ENCODE peak calls at places on chromosomes 4 and X, in four cellular contexts. One of them, this sample, is unnamed.

GRCh38 chrX:74656079-74656745 is 41.8 kb upstream of the RLIM start:
- DNase-seq in lower lobe of right lung: no peak
- DNase-seq in endothelial cell of umbilical vein: no peak
- DNase-seq in stomach: no peak
- DNase-seq in this sample: peak; percentile 16

GRCh38 chrX:51862920-51863319 is 30.5 kb upstream of the MAGED1 start:
- DNase-seq in stomach: no peak
- DNase-seq in lower lobe of right lung: no peak
- DNase-seq in endothelial cell of umbilical vein: no peak
- DNase-seq in this sample: no peak

GRCh38 chr4:1409079-1409805 is 3.0 kb upstream of the NKX1-1 start:
- DNase-seq in stomach: peak; percentile 15
- DNase-seq in endothelial cell of umbilical vein: no peak
- DNase-seq in lower lobe of right lung: peak; percentile 45
- DNase-seq in this sample: no peak

GRCh38 chr4:98928505-98929340 is at the start of gene EIF4E:
- DNase-seq in endothelial cell of umbilical vein: peak; percentile 99
- DNase-seq in lower lobe of right lung: peak; percentile 99
- DNase-seq in stomach: peak; percentile 98
- DNase-seq in this sample: peak; percentile 97

GRCh38 chrX:153469811-153470410 is 465 bp downstream of the HAUS7 start:
- DNase-seq in stomach: no peak
- DNase-seq in lower lobe of right lung: no peak
- DNase-seq in endothelial cell of umbilical vein: peak; percentile 32
- DNase-seq in this sample: no peak

GRCh38 chr4:8690811-8691775 is 98.5 kb downstream of the CPZ start:
- DNase-seq in stomach: peak; percentile 5
- DNase-seq in endothelial cell of umbilical vein: no peak
- DNase-seq in lower lobe of right lung: no peak
- DNase-seq in this sample: no peak

GRCh38 chrX:38861489-38861888 is 60.2 kb downstream of the MID1IP1 start:
- DNase-seq in stomach: no peak
- DNase-seq in lower lobe of right lung: no peak
- DNase-seq in endothelial cell of umbilical vein: no peak
- DNase-seq in this sample: no peak

GRCh38 chr4:182294436-182294835 is 51.2 kb downstream of the TENM3 start:
- DNase-seq in endothelial cell of umbilical vein: no peak
- DNase-seq in stomach: no peak
- DNase-seq in lower lobe of right lung: no peak
- DNase-seq in this sample: peak; percentile 48

GRCh38 chrX:130295519-130296314 is 27.0 kb upstream of the ZNF280C start:
- DNase-seq in stomach: no peak
- DNase-seq in endothelial cell of umbilical vein: no peak
- DNase-seq in lower lobe of right lung: no peak
- DNase-seq in this sample: no peak

GRCh38 chr4:82903737-82904136 is 3.2 kb downstream of the THAP9 start:
- DNase-seq in lower lobe of right lung: no peak
- DNase-seq in endothelial cell of umbilical vein: no peak
- DNase-seq in stomach: no peak
- DNase-seq in this sample: no peak

GRCh38 chr4:156568041-156568440 is 403.6 kb downstream of the PDGFC start:
- DNase-seq in lower lobe of right lung: no peak
- DNase-seq in endothelial cell of umbilical vein: no peak
- DNase-seq in stomach: no peak
- DNase-seq in this sample: peak; percentile 74

GRCh38 chrX:137896123-137896522 is 330.2 kb downstream of the ZIC3 start:
- DNase-seq in stomach: no peak
- DNase-seq in lower lobe of right lung: no peak
- DNase-seq in endothelial cell of umbilical vein: no peak
- DNase-seq in this sample: no peak

GRCh38 chrX:2761246-2761645 is 9.4 kb downstream of the XG start:
- DNase-seq in lower lobe of right lung: no peak
- DNase-seq in endothelial cell of umbilical vein: no peak
- DNase-seq in stomach: no peak
- DNase-seq in this sample: no peak

GRCh38 chrX:106917830-106918500 is 2.2 kb upstream of the CLDN2 start:
- DNase-seq in endothelial cell of umbilical vein: peak; percentile 86
- DNase-seq in stomach: no peak
- DNase-seq in lower lobe of right lung: no peak
- DNase-seq in this sample: peak; percentile 68

GRCh38 chr4:26081795-26082498 is 167.9 kb downstream of the SMIM20 start:
- DNase-seq in endothelial cell of umbilical vein: peak; percentile 58
- DNase-seq in lower lobe of right lung: no peak
- DNase-seq in stomach: no peak
- DNase-seq in this sample: peak; percentile 23

GRCh38 chr4:169707958-169708643 is 49.6 kb downstream of the HPF1 start:
- DNase-seq in stomach: no peak
- DNase-seq in endothelial cell of umbilical vein: no peak
- DNase-seq in lower lobe of right lung: no peak
- DNase-seq in this sample: peak; percentile 61

GRCh38 chrX:44305921-44306320 is 37.6 kb downstream of the EFHC2 start:
- DNase-seq in endothelial cell of umbilical vein: no peak
- DNase-seq in stomach: no peak
- DNase-seq in lower lobe of right lung: no peak
- DNase-seq in this sample: no peak

GRCh38 chrX:133081990-133082389 is 14.9 kb downstream of the USP26 start:
- DNase-seq in endothelial cell of umbilical vein: no peak
- DNase-seq in stomach: no peak
- DNase-seq in lower lobe of right lung: no peak
- DNase-seq in this sample: no peak

GRCh38 chr4:141107927-141108326 is 25.3 kb downstream of the RNF150 start:
- DNase-seq in lower lobe of right lung: no peak
- DNase-seq in endothelial cell of umbilical vein: no peak
- DNase-seq in stomach: no peak
- DNase-seq in this sample: no peak

GRCh38 chr4:119721878-119722277 is 93.3 kb upstream of the PDE5A start:
- DNase-seq in lower lobe of right lung: no peak
- DNase-seq in stomach: no peak
- DNase-seq in endothelial cell of umbilical vein: no peak
- DNase-seq in this sample: peak; percentile 55

GRCh38 chr4:104942990-104943758 is 203.5 kb upstream of the TET2 start:
- DNase-seq in stomach: no peak
- DNase-seq in endothelial cell of umbilical vein: no peak
- DNase-seq in lower lobe of right lung: no peak
- DNase-seq in this sample: peak; percentile 46

GRCh38 chrX:118864063-118864630 is 40.5 kb downstream of the ZCCHC12 start:
- DNase-seq in stomach: no peak
- DNase-seq in endothelial cell of umbilical vein: no peak
- DNase-seq in lower lobe of right lung: no peak
- DNase-seq in this sample: no peak

GRCh38 chr4:153218961-153219360 is 14.7 kb downstream of the TRIM2 start:
- DNase-seq in lower lobe of right lung: no peak
- DNase-seq in stomach: no peak
- DNase-seq in endothelial cell of umbilical vein: no peak
- DNase-seq in this sample: no peak

GRCh38 chr4:174047363-174047762 is 236.1 kb downstream of the FBXO8 start:
- DNase-seq in endothelial cell of umbilical vein: no peak
- DNase-seq in lower lobe of right lung: no peak
- DNase-seq in stomach: no peak
- DNase-seq in this sample: no peak

GRCh38 chr4:65893311-65893710 is 223.0 kb upstream of the EPHA5 start:
- DNase-seq in stomach: no peak
- DNase-seq in lower lobe of right lung: no peak
- DNase-seq in endothelial cell of umbilical vein: no peak
- DNase-seq in this sample: no peak

GRCh38 chr4:4687935-4688727 is 146.3 kb upstream of the STX18 start:
- DNase-seq in endothelial cell of umbilical vein: no peak
- DNase-seq in stomach: no peak
- DNase-seq in lower lobe of right lung: no peak
- DNase-seq in this sample: no peak

GRCh38 chrX:13033193-13033592 is 11.2 kb downstream of the FAM9C start:
- DNase-seq in stomach: no peak
- DNase-seq in lower lobe of right lung: no peak
- DNase-seq in endothelial cell of umbilical vein: no peak
- DNase-seq in this sample: no peak

GRCh38 chrX:29024813-29025342 is 437.6 kb downstream of the IL1RAPL1 start:
- DNase-seq in stomach: no peak
- DNase-seq in lower lobe of right lung: no peak
- DNase-seq in endothelial cell of umbilical vein: no peak
- DNase-seq in this sample: no peak

GRCh38 chr4:128394778-128395177 is 107.2 kb upstream of the PGRMC2 start:
- DNase-seq in lower lobe of right lung: no peak
- DNase-seq in stomach: no peak
- DNase-seq in endothelial cell of umbilical vein: no peak
- DNase-seq in this sample: peak; percentile 75

GRCh38 chrX:40154853-40155616 is 57.3 kb upstream of the BCOR start:
- DNase-seq in endothelial cell of umbilical vein: peak; percentile 63
- DNase-seq in lower lobe of right lung: peak; percentile 76
- DNase-seq in stomach: peak; percentile 81
- DNase-seq in this sample: no peak

GRCh38 chrX:78747471-78747870 is at the start of gene LPAR4:
- DNase-seq in lower lobe of right lung: no peak
- DNase-seq in stomach: no peak
- DNase-seq in endothelial cell of umbilical vein: peak; percentile 1
- DNase-seq in this sample: peak; percentile 23

GRCh38 chrX:16970977-16971376 is 24.5 kb downstream of the REPS2 start:
- DNase-seq in lower lobe of right lung: no peak
- DNase-seq in endothelial cell of umbilical vein: no peak
- DNase-seq in stomach: no peak
- DNase-seq in this sample: peak; percentile 75

GRCh38 chrX:153646620-153647373 is at the start of gene DUSP9:
- DNase-seq in endothelial cell of umbilical vein: peak; percentile 17
- DNase-seq in stomach: peak; percentile 36
- DNase-seq in lower lobe of right lung: peak; percentile 40
- DNase-seq in this sample: no peak

GRCh38 chrX:19624754-19625153 is 109.4 kb upstream of the MAP3K15 start:
- DNase-seq in endothelial cell of umbilical vein: no peak
- DNase-seq in lower lobe of right lung: no peak
- DNase-seq in stomach: no peak
- DNase-seq in this sample: no peak

GRCh38 chrX:19627533-19627932 is 112.2 kb upstream of the MAP3K15 start:
- DNase-seq in stomach: no peak
- DNase-seq in endothelial cell of umbilical vein: no peak
- DNase-seq in lower lobe of right lung: no peak
- DNase-seq in this sample: peak; percentile 23

GRCh38 chrX:19626230-19626629 is 110.9 kb upstream of the MAP3K15 start:
- DNase-seq in lower lobe of right lung: no peak
- DNase-seq in endothelial cell of umbilical vein: no peak
- DNase-seq in stomach: no peak
- DNase-seq in this sample: no peak

GRCh38 chrX:19627081-19627480 is 111.8 kb upstream of the MAP3K15 start:
- DNase-seq in lower lobe of right lung: no peak
- DNase-seq in endothelial cell of umbilical vein: no peak
- DNase-seq in stomach: no peak
- DNase-seq in this sample: no peak

GRCh38 chrX:19625612-19626011 is 110.3 kb upstream of the MAP3K15 start:
- DNase-seq in stomach: no peak
- DNase-seq in endothelial cell of umbilical vein: peak; percentile 4
- DNase-seq in lower lobe of right lung: no peak
- DNase-seq in this sample: peak; percentile 10
- H3K4me1 ChIP-seq in stomach: peaks cover 5% of the 10 kb centered on the region
- H3K4me1 ChIP-seq in endothelial cell of umbilical vein: peaks cover 18% of the 10 kb centered on the region
- H3K4me1 ChIP-seq in lower lobe of right lung: no peaks in the 10 kb centered on the region
- H3K4me1 ChIP-seq in this sample: peaks cover 27% of the 10 kb centered on the region

GRCh38 chr4:165402375-165402774 is 23.6 kb downstream of the CPE start:
- DNase-seq in endothelial cell of umbilical vein: no peak
- DNase-seq in lower lobe of right lung: no peak
- DNase-seq in stomach: no peak
- DNase-seq in this sample: no peak

GRCh38 chr4:165403667-165404066 is 24.9 kb downstream of the CPE start:
- DNase-seq in endothelial cell of umbilical vein: no peak
- DNase-seq in lower lobe of right lung: no peak
- DNase-seq in stomach: no peak
- DNase-seq in this sample: no peak

GRCh38 chr4:165410214-165410613 is 31.4 kb downstream of the CPE start:
- DNase-seq in stomach: no peak
- DNase-seq in endothelial cell of umbilical vein: no peak
- DNase-seq in lower lobe of right lung: no peak
- DNase-seq in this sample: no peak

GRCh38 chr4:165404080-165404479 is 25.3 kb downstream of the CPE start:
- DNase-seq in lower lobe of right lung: no peak
- DNase-seq in endothelial cell of umbilical vein: no peak
- DNase-seq in stomach: no peak
- DNase-seq in this sample: no peak

DNA sequence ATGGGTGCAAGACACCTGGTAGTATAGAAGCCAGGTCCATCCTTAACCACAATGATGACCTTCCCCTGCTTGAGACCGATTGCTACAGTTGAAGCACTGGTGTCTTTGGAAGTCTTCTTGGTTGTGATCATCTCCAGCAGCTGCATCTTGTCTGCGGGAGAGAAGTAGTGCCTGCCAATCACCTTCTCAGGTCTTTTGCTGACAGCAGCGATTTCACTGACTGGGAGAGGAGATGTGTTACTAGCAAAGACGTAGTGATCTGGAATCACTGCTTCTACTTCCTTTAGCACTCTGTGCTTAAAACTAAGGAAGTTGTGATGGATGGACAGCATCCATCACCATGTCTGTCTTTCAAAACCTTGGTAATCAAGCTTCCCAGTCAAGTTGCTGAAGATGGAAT is 25.9 kb downstream of the CPE start:
- DNase-seq in lower lobe of right lung: no peak
- DNase-seq in stomach: no peak
- DNase-seq in endothelial cell of umbilical vein: no peak
- DNase-seq in this sample: no peak
- H3K27ac ChIP-seq in lower lobe of right lung: no peak overlapping the region
- H3K27ac ChIP-seq in stomach: no peak overlapping the region
- H3K27ac ChIP-seq in endothelial cell of umbilical vein: no peak overlapping the region
- H3K27ac ChIP-seq in this sample: no peak overlapping the region

GRCh38 chrX:19772306-19772705 is 115.1 kb downstream of the SH3KBP1 start:
- DNase-seq in stomach: no peak
- DNase-seq in lower lobe of right lung: no peak
- DNase-seq in endothelial cell of umbilical vein: peak; percentile 53
- DNase-seq in this sample: no peak
- H3K4me1 ChIP-seq in stomach: peaks cover 10% of the 10 kb centered on the region
- H3K4me1 ChIP-seq in lower lobe of right lung: peaks cover 11% of the 10 kb centered on the region
- H3K4me1 ChIP-seq in endothelial cell of umbilical vein: peaks cover 12% of the 10 kb centered on the region
- H3K4me1 ChIP-seq in this sample: peaks cover 13% of the 10 kb centered on the region

DNA sequence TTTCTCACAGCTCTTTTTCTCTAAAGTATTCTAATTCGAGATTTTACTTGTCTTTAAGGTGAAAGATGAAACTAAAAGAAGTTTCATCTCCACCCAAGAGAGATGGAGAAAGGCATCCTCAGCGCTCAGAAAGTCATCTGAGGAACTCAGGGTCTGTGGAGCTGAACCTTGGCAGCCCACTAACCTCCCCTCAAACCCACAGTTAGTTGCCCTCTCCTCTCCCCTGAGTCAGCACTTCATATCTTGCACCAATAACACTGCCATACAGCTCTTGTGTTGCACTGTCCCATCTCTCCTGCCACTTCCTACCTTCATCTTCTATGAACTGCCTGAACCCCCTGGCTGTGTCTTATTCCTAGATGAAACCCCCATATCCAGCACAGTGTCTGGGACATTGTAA is 184.8 kb downstream of the RAB28 start:
- DNase-seq in lower lobe of right lung: no peak
- DNase-seq in stomach: no peak
- DNase-seq in endothelial cell of umbilical vein: no peak
- DNase-seq in this sample: no peak
- H3K27ac ChIP-seq in lower lobe of right lung: no peak overlapping the region
- H3K27ac ChIP-seq in stomach: peak overlapping the region; percentile 69
- H3K27ac ChIP-seq in endothelial cell of umbilical vein: no peak overlapping the region
- H3K27ac ChIP-seq in this sample: no peak overlapping the region